ENCODE peak calls at places on chromosomes 11 and 22, in five cellular contexts. J, H, I, K and P are unnamed samples.

GRCh38 chr11:115364892-115365291 is 139.3 kb downstream of the CADM1 start:
- DNase-seq in J (no peak), H (no peak), I (no peak), K (no peak), P (no peak)

GRCh38 chr11:104254347-104254746 is 90.4 kb upstream of the PDGFD start:
- DNase-seq in J (no peak), H (peak), I (no peak), K (no peak), P (peak)

GRCh38 chr11:47941907-47942558 is 38.3 kb upstream of the PTPRJ start:
- DNase-seq in J (no peak), H (no peak), I (no peak), K (no peak), P (no peak)

GRCh38 chr11:130449996-130450419 is 1.6 kb downstream of the ADAMTS15 start:
- DNase-seq in J (no peak), H (peak), I (peak), K (peak), P (no peak)

GRCh38 chr11:79189604-79190003 is 251.2 kb downstream of the TENM4 start:
- DNase-seq in J (no peak), H (no peak), I (no peak), K (no peak), P (no peak)

GRCh38 chr22:22201185-22201924 is 43.2 kb upstream of the VPREB1 start:
- DNase-seq in J (no peak), H (no peak), I (no peak), K (peak), P (no peak)

GRCh38 chr22:28710112-28710888 is 30.7 kb upstream of the TTC28 start:
- DNase-seq in J (no peak), H (no peak), I (no peak), K (no peak), P (peak)

GRCh38 chr11:70916321-70916720 is 336.1 kb downstream of the SHANK2 start:
- DNase-seq in J (no peak), H (no peak), I (no peak), K (no peak), P (no peak)

GRCh38 chr22:30325724-30326703 is 727 bp downstream of the TBC1D10A start:
- DNase-seq in J (no peak), H (peak), I (no peak), K (peak), P (no peak)

GRCh38 chr11:124114942-124115781 is at the start of gene VWA5A:
- DNase-seq in J (peak), H (peak), I (peak), K (peak), P (peak)

GRCh38 chr11:44943118-44943517 is 7.6 kb downstream of the TP53I11 start:
- DNase-seq in J (no peak), H (no peak), I (no peak), K (no peak), P (no peak)

GRCh38 chr22:22742641-22743040 is 98.2 kb downstream of the GGTLC2 start:
- DNase-seq in J (no peak), H (no peak), I (no peak), K (no peak), P (no peak)

GRCh38 chr11:118913411-118914125 is 12.2 kb downstream of the BCL9L start:
- DNase-seq in J (no peak), H (no peak), I (no peak), K (no peak), P (peak)

GRCh38 chr11:19571906-19572305 is 140.7 kb upstream of the NAV2 start:
- DNase-seq in J (no peak), H (no peak), I (no peak), K (no peak), P (no peak)

GRCh38 chr11:87778341-87778740 is 396.9 kb downstream of the RAB38 start:
- DNase-seq in J (no peak), H (no peak), I (no peak), K (no peak), P (no peak)

GRCh38 chr11:27200779-27201453 is 160.3 kb downstream of the BBOX1 start:
- DNase-seq in J (no peak), H (no peak), I (no peak), K (no peak), P (no peak)

GRCh38 chr11:125941606-125942275 is 4.1 kb upstream of the VSIG10L2 start:
- DNase-seq in J (no peak), H (peak), I (no peak), K (peak), P (no peak)

GRCh38 chr11:126817096-126817495 is 183.5 kb downstream of the KIRREL3 start:
- DNase-seq in J (no peak), H (no peak), I (no peak), K (no peak), P (no peak)

GRCh38 chr11:78685156-78685555 is 110.5 kb upstream of the NARS2 start:
- DNase-seq in J (no peak), H (no peak), I (no peak), K (no peak), P (no peak)

GRCh38 chr11:772429-773390 is 4.6 kb downstream of the GATD1 start:
- DNase-seq in J (no peak), H (no peak), I (no peak), K (peak), P (no peak)

GRCh38 chr11:42657169-42657568 is 654.6 kb upstream of the API5 start:
- DNase-seq in J (no peak), H (no peak), I (no peak), K (no peak), P (no peak)

GRCh38 chr22:18076060-18076497 is 1.7 kb upstream of the PEX26 start:
- DNase-seq in J (no peak), H (peak), I (no peak), K (peak), P (no peak)

GRCh38 chr22:45516163-45516562 is 13.5 kb downstream of the FBLN1 start:
- DNase-seq in J (no peak), H (no peak), I (no peak), K (no peak), P (no peak)

GRCh38 chr11:114813216-114813615 is 134.9 kb downstream of the NXPE2 start:
- DNase-seq in J (no peak), H (no peak), I (no peak), K (no peak), P (no peak)

GRCh38 chr22:40620464-40621046 is 16.0 kb downstream of the MRTFA start:
- DNase-seq in J (no peak), H (no peak), I (no peak), K (no peak), P (peak)

GRCh38 chr11:72228229-72228843 is 3.8 kb downstream of the INPPL1 start:
- DNase-seq in J (no peak), H (peak), I (no peak), K (no peak), P (no peak)

GRCh38 chr22:49983148-49984042 is 22.8 kb downstream of the PIM3 start:
- DNase-seq in J (no peak), H (peak), I (no peak), K (no peak), P (no peak)

GRCh38 chr11:133982901-133983300 is 26.1 kb upstream of the IGSF9B start:
- DNase-seq in J (no peak), H (no peak), I (no peak), K (no peak), P (no peak)

GRCh38 chr22:39496131-39496838 is 5.8 kb upstream of the MIEF1 start:
- DNase-seq in J (no peak), H (peak), I (no peak), K (peak), P (no peak)

GRCh38 chr11:36091256-36091811 is 147.5 kb downstream of the LDLRAD3 start:
- DNase-seq in J (no peak), H (no peak), I (no peak), K (no peak), P (no peak)

GRCh38 chr11:135002236-135002635 is 590.2 kb upstream of the B3GAT1 start:
- DNase-seq in J (no peak), H (no peak), I (no peak), K (no peak), P (no peak)

GRCh38 chr11:118000067-118000849 is 14.1 kb downstream of the IL10RA start:
- DNase-seq in J (no peak), H (no peak), I (no peak), K (no peak), P (no peak)

GRCh38 chr11:70574725-70575347 is 176.5 kb downstream of the CTTN start:
- DNase-seq in J (no peak), H (no peak), I (no peak), K (no peak), P (no peak)

GRCh38 chr11:24833598-24833997 is 336.7 kb downstream of the LUZP2 start:
- DNase-seq in J (no peak), H (no peak), I (no peak), K (no peak), P (no peak)

GRCh38 chr11:105923814-105924213 is 98.2 kb downstream of the MSANTD4 start:
- DNase-seq in J (no peak), H (no peak), I (no peak), K (no peak), P (no peak)

GRCh38 chr11:75383246-75383645 is 16.1 kb upstream of the RPS3 start:
- DNase-seq in J (no peak), H (no peak), I (no peak), K (no peak), P (no peak)

GRCh38 chr11:2942447-2942846 is 13.2 kb upstream of the PHLDA2 start:
- DNase-seq in J (no peak), H (no peak), I (no peak), K (no peak), P (no peak)